ENCODE peak calls at places on chromosomes 2 and 18, in four cellular contexts. G is CD8-positive, alpha-beta memory T cell; P is uterus; L is foreskin keratinocyte. Z is an unnamed sample.
A peak's percentile ranks its signal among the peaks of the same experiment; 100 is the strongest.

GRCh38 chr2:229852565-229852964 is 69.2 kb downstream of the TRIP12 start:
- DNase-seq in G (no peak), P (peak; percentile 22), L (no peak), Z (peak; percentile 55)

GRCh38 chr2:202032841-202033316 is 776 bp upstream of the FZD7 start:
- DNase-seq in G (peak; percentile 23), P (peak; percentile 70), L (peak; percentile 45), Z (peak; percentile 22)

GRCh38 chr2:208361077-208361441 is 45.5 kb upstream of the PTH2R start:
- DNase-seq in P (no peak), L (no peak), G (no peak), Z (no peak)

GRCh38 chr2:118509319-118510016 is 338.0 kb downstream of the EN1 start:
- DNase-seq in G (no peak), P (no peak), L (no peak), Z (no peak)

GRCh38 chr18:77737412-77737811 is 487.8 kb downstream of the GALR1 start:
- DNase-seq in P (no peak), L (no peak), G (no peak), Z (no peak)

GRCh38 chr2:133171396-133172004 is 396.8 kb downstream of the NCKAP5 start:
- DNase-seq in P (no peak), L (peak; percentile 42), G (no peak), Z (no peak)

GRCh38 chr2:119028327-119029174 is 86.6 kb downstream of the MARCO start:
- DNase-seq in G (no peak), P (no peak), L (peak; percentile 9), Z (no peak)

GRCh38 chr2:86301711-86302202 is 35.7 kb downstream of the REEP1 start:
- DNase-seq in L (no peak), G (no peak), P (no peak), Z (no peak)

GRCh38 chr2:224948859-224949258 is 93.4 kb downstream of the DOCK10 start:
- DNase-seq in P (no peak), L (peak; percentile 57), G (no peak), Z (no peak)

GRCh38 chr2:48902521-48902920 is 147.0 kb upstream of the LHCGR start:
- DNase-seq in L (no peak), G (no peak), P (no peak), Z (no peak)

GRCh38 chr2:157107877-157108276 is 149.6 kb upstream of the GALNT5 start:
- DNase-seq in L (peak; percentile 87), P (no peak), G (no peak), Z (no peak)

GRCh38 chr18:2971741-2972552 is 41.0 kb downstream of the LPIN2 start:
- DNase-seq in P (peak; percentile 42), G (peak; percentile 51), L (no peak), Z (peak; percentile 51)

GRCh38 chr2:216829533-216829932 is 30.3 kb downstream of the TNP1 start:
- DNase-seq in L (peak; percentile 40), G (no peak), P (peak; percentile 81), Z (no peak)

GRCh38 chr2:68411397-68412126 is 46.5 kb downstream of the PLEK start:
- DNase-seq in G (no peak), L (no peak), P (no peak), Z (no peak)

GRCh38 chr2:176653856-176654443 is 384.7 kb downstream of the MTX2 start:
- DNase-seq in P (peak; percentile 77), L (peak; percentile 55), G (no peak), Z (no peak)

GRCh38 chr2:112634153-112634873 is 11.4 kb upstream of the SLC20A1 start:
- DNase-seq in G (peak; percentile 31), L (no peak), P (no peak), Z (no peak)

GRCh38 chr2:183269956-183270355 is 145.7 kb downstream of the NUP35 start:
- DNase-seq in P (no peak), G (no peak), L (no peak), Z (no peak)

GRCh38 chr2:144217853-144218633 is 301.9 kb downstream of the ZEB2 start:
- DNase-seq in L (no peak), G (no peak), P (no peak), Z (no peak)

GRCh38 chr2:169824373-169825333 is at the start of gene METTL5:
- DNase-seq in L (peak; percentile 68), G (peak; percentile 73), P (peak; percentile 76), Z (peak; percentile 75)

GRCh38 chr18:32049393-32050161 is 31.0 kb downstream of the RNF125 start:
- DNase-seq in P (no peak), G (peak; percentile 21), L (peak; percentile 60), Z (no peak)

GRCh38 chr2:226376516-226377180 is 423.0 kb downstream of the IRS1 start:
- DNase-seq in P (no peak), G (no peak), L (no peak), Z (no peak)

GRCh38 chr2:45688479-45689298 is 37.2 kb downstream of the PRKCE start:
- DNase-seq in P (no peak), G (no peak), L (no peak), Z (no peak)

GRCh38 chr18:76581261-76581660 is 86.2 kb upstream of the ZNF516 start:
- DNase-seq in P (no peak), G (no peak), L (no peak), Z (no peak)

GRCh38 chr2:168926621-168927386 is 25.7 kb downstream of the G6PC2 start:
- DNase-seq in G (no peak), L (peak; percentile 34), P (no peak), Z (no peak)

GRCh38 chr2:95261602-95262001 is 12.6 kb upstream of the PROM2 start:
- DNase-seq in G (no peak), P (no peak), L (no peak), Z (no peak)

GRCh38 chr18:44518091-44518490 is 162.6 kb upstream of the SETBP1 start:
- DNase-seq in P (peak; percentile 30), L (peak; percentile 42), G (no peak), Z (no peak)

GRCh38 chr18:73980289-73980979 is 167.2 kb downstream of the FBXO15 start:
- DNase-seq in L (no peak), P (no peak), G (no peak), Z (no peak)

GRCh38 chr2:58098254-58099096 is 51.9 kb downstream of the VRK2 start:
- DNase-seq in P (no peak), G (no peak), L (peak; percentile 76), Z (no peak)

GRCh38 chr2:19559596-19560240 is 201.3 kb upstream of the OSR1 start:
- DNase-seq in L (no peak), P (no peak), G (no peak), Z (no peak)

GRCh38 chr2:127884436-127884835 is 1.3 kb downstream of the AMMECR1L start:
- DNase-seq in L (peak; percentile 38), G (no peak), P (no peak), Z (no peak)

GRCh38 chr2:196241175-196241574 is 69.8 kb upstream of the STK17B start:
- DNase-seq in P (no peak), G (no peak), L (no peak), Z (no peak)
- H3K27ac ChIP-seq in P (no peak overlapping the region), G (peak overlapping the region; percentile 10), L (peak overlapping the region; percentile 93), Z (peak overlapping the region; percentile 51)

DNA sequence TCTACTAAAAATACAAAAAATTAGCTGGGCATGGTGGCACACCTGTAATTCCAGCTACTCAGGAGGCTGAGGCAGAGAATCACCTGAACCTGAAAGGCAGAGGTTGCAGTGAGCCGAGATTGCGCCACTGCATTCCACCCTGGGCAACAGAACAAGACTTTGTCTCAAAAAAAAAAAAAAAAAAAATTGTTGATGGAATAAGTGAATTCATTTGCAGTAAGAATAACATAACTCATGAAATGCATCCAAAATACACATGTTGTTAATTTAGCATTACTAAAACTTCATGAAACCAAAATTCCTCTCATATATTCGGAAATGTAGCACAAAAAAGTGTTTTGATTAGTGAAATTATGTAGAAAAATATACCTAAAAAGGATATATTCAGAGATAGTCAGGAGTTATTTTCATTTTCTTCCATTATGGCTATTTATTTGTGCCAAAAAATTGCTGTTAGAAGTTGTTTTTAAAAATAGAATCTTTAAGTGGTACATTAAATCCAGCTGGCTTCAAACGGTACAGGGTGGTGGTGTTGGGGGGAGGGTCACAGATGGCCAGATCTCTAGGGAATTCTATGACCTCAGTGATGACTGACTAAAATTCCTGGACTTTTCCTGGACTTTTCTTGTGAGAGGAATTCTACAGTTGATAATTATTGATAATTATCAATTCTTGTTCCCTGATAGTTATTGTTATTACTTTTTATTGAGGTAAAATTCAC is 78.2 kb upstream of the UGP2 start:
- DNase-seq in L (no peak), P (no peak), G (no peak), Z (no peak)
- H3K27ac ChIP-seq in L (no peak overlapping the region), P (no peak overlapping the region), G (no peak overlapping the region), Z (no peak overlapping the region)

DNA sequence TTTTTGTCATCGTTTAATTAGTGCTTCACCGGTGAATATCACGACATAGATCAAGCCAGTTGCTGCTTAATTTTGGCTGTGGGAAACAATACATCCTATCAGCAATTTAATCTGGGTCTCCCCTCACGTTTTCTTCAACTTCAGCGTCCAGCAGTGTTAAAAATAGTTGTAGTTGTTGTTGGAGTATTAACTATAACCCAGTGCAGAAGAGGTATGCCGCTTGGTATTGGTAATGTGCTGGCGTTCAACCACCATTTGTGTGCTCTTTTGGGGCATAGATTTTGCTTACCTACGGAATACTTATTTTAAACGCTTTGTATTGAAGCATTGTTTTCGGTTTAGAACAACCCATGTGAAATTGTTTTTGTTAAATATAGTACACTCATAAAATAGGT is 776 bp downstream of the ACVR2A start:
- DNase-seq in G (no peak), L (peak; percentile 40), P (no peak), Z (no peak)
- H3K27ac ChIP-seq in G (no peak overlapping the region), L (peak overlapping the region; percentile 30), P (peak overlapping the region; percentile 99), Z (no peak overlapping the region)

GRCh38 chr2:25492726-25493125 is 151.0 kb upstream of the DNMT3A start:
- DNase-seq in L (no peak), G (no peak), P (no peak), Z (no peak)
- H3K27ac ChIP-seq in L (no peak overlapping the region), G (no peak overlapping the region), P (no peak overlapping the region), Z (no peak overlapping the region)

Z was measured in CD4-positive, alpha-beta T cell.